ENCODE peak calls at places on chromosomes 12 and 14, in eight cellular contexts. A is breast epithelium, E is Calu3, C is heart left ventricle, O is fibroblast of mammary gland, F is HFF-Myc, T is GM13977, P is pancreas. M is an unnamed sample.

GRCh38 chr12:16499617-16500016 is 106.3 kb downstream of the LMO3 start:
- DNase-seq in A (no peak), E (no peak), C (no peak), O (no peak), F (no peak), T (no peak), P (no peak), M (no peak)

GRCh38 chr12:118052324-118053070 is 8.5 kb downstream of the WSB2 start:
- DNase-seq in A (peak; percentile 85), E (peak; percentile 90), C (peak; percentile 87), O (peak; percentile 95), F (peak; percentile 96), T (no peak), P (peak; percentile 87), M (peak; percentile 85)

GRCh38 chr12:6961695-6962284 is 8.7 kb downstream of the PHB2 start:
- DNase-seq in A (peak; percentile 55), E (peak; percentile 77), C (peak; percentile 81), O (peak; percentile 77), F (no peak), T (peak; percentile 68), P (peak; percentile 65), M (no peak)

GRCh38 chr12:51906452-51907082 is 737 bp upstream of the ACVRL1 start:
- DNase-seq in A (no peak), E (no peak), C (peak; percentile 48), O (no peak), F (no peak), T (no peak), P (no peak), M (no peak)

GRCh38 chr12:26077915-26078314 is 46.9 kb downstream of the BHLHE41 start:
- DNase-seq in A (no peak), E (no peak), C (no peak), O (peak; percentile 43), F (peak; percentile 25), T (no peak), P (no peak), M (no peak)

GRCh38 chr14:68807148-68807600 is 14.3 kb upstream of the ZFP36L1 start:
- DNase-seq in A (peak; percentile 57), E (peak; percentile 35), C (peak; percentile 73), O (peak; percentile 82), F (no peak), T (peak; percentile 45), P (peak; percentile 82), M (no peak)

GRCh38 chr12:116800918-116801317 is 62.8 kb downstream of the RNFT2 start:
- DNase-seq in A (no peak), E (no peak), C (no peak), O (no peak), F (no peak), T (no peak), P (no peak), M (no peak)

GRCh38 chr12:131430158-131430772 is 280.6 kb upstream of the SFSWAP start:
- DNase-seq in A (no peak), E (peak; percentile 41), C (no peak), O (no peak), F (no peak), T (no peak), P (no peak), M (no peak)

GRCh38 chr12:10982244-10982643 is 4.5 kb downstream of the TAS2R50 start:
- DNase-seq in A (no peak), E (no peak), C (no peak), O (no peak), F (no peak), T (no peak), P (no peak), M (no peak)

GRCh38 chr12:79732647-79733046 is 41.9 kb upstream of the PAWR start:
- DNase-seq in A (no peak), E (no peak), C (no peak), O (no peak), F (no peak), T (no peak), P (no peak), M (no peak)

DNA sequence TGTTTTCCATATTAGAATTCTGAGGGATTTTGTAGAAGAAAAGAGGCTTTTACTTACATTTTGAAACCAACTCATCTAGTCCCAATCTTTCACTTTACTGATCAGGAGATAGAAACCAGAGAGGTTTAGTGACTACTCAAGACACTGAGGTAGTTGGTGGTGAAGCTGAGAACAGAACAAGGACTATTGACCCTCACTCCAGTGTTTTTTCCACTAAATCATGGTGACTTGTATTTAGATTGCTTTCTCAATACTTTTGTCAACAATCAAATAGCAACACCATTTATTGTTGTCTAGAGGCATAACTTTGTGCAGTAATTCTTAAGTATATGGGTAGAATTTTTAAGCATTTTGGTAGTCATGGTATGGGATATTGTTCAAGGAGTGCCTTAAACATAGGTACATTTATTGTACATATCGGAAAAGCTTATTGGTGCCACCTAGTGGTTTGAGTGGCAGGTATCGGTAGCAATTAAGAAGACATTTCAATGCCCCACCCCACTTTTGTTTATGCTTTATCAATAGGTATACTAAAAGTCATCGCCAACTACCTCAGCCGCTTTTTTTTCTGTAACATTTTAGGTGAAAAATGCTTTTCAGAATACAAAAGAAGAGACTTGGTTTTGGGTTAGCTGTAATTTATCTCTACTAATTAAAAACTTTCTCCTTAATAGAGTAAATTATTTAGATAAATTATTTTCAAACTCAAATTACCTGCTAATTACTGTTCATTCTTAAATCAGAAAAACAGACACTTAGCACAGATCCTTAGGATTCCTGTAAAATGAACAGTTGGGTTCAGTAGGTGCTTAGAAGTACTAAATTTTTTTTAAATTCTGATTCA is 47.3 kb upstream of the PAWR start:
- DNase-seq in A (no peak), E (peak; percentile 67), C (no peak), O (peak; percentile 70), F (peak; percentile 48), T (peak; percentile 50), P (peak; percentile 12), M (no peak)
- TF ChIP-seq CTCF in A (peak; percentile 68), E (peak; percentile 40), C (peak; percentile 46), O (peak; percentile 69), F (peak; percentile 60), T (peak; percentile 76), P (peak; percentile 36), M (peak; percentile 71)

GRCh38 chr12:113135178-113136127 is at the start of gene RASAL1:
- DNase-seq in A (peak; percentile 60), E (peak; percentile 100), C (no peak), O (no peak), F (no peak), T (peak; percentile 88), P (peak; percentile 52), M (no peak)
- TF ChIP-seq CTCF in A (peak; percentile 25), E (peak; percentile 97), C (no peak), O (no peak), F (peak; percentile 28), T (peak; percentile 76), P (peak; percentile 52), M (peak; percentile 42)

GRCh38 chr12:94909609-94910008 is 93.9 kb downstream of the NDUFA12 start:
- DNase-seq in A (no peak), E (no peak), C (no peak), O (no peak), F (no peak), T (no peak), P (no peak), M (no peak)
- TF ChIP-seq CTCF in A (no peak), E (no peak), C (no peak), O (no peak), F (no peak), T (no peak), P (no peak), M (no peak)

DNA sequence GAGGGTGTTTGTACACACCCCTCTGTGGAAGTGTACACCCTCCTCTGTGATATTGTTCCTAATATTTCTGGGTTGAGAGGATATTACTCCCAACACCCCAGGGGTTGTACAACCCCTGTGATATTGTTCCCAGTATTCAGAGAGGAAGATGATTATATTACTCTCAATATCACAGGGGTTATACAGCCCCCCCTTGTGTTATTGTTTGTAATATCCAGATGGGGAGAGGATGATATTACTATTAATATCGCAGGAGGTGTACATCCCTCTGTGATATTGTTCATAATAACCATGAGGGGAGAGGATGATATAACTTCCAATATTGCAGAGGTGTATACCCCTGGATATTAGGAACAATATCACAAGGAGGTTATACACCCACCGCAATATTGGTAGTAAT is 566.1 kb upstream of the MIS18BP1 start:
- DNase-seq in A (no peak), E (no peak), C (no peak), O (no peak), F (no peak), T (no peak), P (no peak), M (no peak)
- TF ChIP-seq CTCF in A (no peak), E (no peak), C (no peak), O (no peak), F (no peak), T (no peak), P (no peak), M (no peak)

GRCh38 chr14:55843718-55844403 is 263.9 kb downstream of the KTN1 start:
- DNase-seq in A (no peak), E (no peak), C (no peak), O (peak; percentile 26), F (no peak), T (no peak), P (no peak), M (no peak)
- TF ChIP-seq CTCF in A (no peak), E (no peak), C (no peak), O (peak; percentile 13), F (no peak), T (peak; percentile 4), P (no peak), M (peak; percentile 31)

GRCh38 chr12:12156116-12156515 is 85.4 kb downstream of the BCL2L14 start:
- DNase-seq in A (no peak), E (no peak), C (no peak), O (no peak), F (no peak), T (no peak), P (no peak), M (no peak)
- TF ChIP-seq CTCF in A (no peak), E (no peak), C (no peak), O (no peak), F (no peak), T (no peak), P (no peak), M (no peak)

GRCh38 chr14:90567191-90567590 is 170.4 kb downstream of the CALM1 start:
- DNase-seq in A (no peak), E (no peak), C (no peak), O (no peak), F (no peak), T (no peak), P (no peak), M (no peak)
- TF ChIP-seq CTCF in A (no peak), E (no peak), C (no peak), O (no peak), F (no peak), T (no peak), P (no peak), M (no peak)

DNA sequence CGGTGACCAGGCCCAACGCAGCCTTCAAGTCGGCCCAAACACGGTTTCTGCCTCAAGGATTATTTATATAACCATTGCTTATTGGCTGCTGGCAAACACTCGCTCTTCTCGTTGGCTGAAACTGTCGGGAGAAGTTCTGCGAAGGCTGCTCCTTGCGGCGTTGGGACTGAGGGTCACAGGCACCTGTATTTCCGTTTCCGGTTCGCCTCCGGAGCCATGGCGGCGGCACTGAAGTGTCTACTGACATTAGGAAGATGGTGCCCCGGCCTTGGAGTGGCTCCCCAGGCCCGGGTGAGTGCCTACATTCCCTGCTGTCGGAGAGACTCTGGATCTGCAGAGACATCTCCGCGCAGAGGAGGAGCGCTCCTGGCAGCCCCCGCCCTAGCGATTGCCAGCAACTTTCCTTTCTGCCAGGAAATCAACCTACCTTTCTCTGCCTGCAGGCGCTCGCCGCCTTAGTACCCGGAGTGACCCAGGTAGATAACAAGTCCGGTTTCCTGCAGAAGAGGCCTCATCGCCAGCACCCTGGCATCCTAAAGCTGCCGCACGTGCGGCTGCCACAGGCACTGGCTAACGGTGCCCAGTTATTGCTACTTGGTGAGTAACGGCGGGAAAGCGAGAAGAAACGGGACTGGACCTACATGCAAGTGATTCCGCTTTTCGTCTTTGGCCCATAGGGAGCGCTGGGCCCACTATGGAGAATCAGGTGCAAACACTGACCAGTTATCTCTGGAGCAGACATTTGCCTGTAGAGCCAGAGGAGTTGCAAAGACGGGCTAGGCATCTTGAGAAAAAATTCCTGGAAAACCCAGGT is at the start of gene METTL17:
- DNase-seq in A (peak; percentile 93), E (peak; percentile 88), C (peak; percentile 95), O (peak; percentile 97), F (peak; percentile 95), T (peak; percentile 90), P (peak; percentile 88), M (peak; percentile 96)
- TF ChIP-seq CTCF in A (peak; percentile 23), E (no peak), C (no peak), O (peak; percentile 40), F (peak; percentile 48), T (peak; percentile 41), P (peak; percentile 7), M (peak; percentile 59)

M was measured in retinal pigment epithelial cell.